ENCODE peak calls at places on chromosomes 4 and X, in nine cellular contexts. One of them, this sample, is unnamed.

GRCh38 chr4:127776620-127777019 is 5.5 kb upstream of the HSPA4L start:
- DNase-seq in upper lobe of left lung: no peak
- DNase-seq in PC-9: peak; percentile 66
- DNase-seq in mammary epithelial cell: peak; percentile 27
- DNase-seq in psoas muscle: no peak
- DNase-seq in HCT116: no peak
- DNase-seq in esophagus muscularis mucosa: no peak
- DNase-seq in left ventricle myocardium inferior: no peak
- DNase-seq in ascending aorta: no peak
- DNase-seq in this sample: no peak

GRCh38 chr4:19254476-19254875 is 997.2 kb upstream of the SLIT2 start:
- DNase-seq in upper lobe of left lung: no peak
- DNase-seq in PC-9: no peak
- DNase-seq in mammary epithelial cell: no peak
- DNase-seq in psoas muscle: no peak
- DNase-seq in HCT116: no peak
- DNase-seq in esophagus muscularis mucosa: no peak
- DNase-seq in left ventricle myocardium inferior: no peak
- DNase-seq in ascending aorta: no peak
- DNase-seq in this sample: no peak

GRCh38 chr4:98626350-98626749 is 32.1 kb downstream of the TSPAN5 start:
- DNase-seq in upper lobe of left lung: no peak
- DNase-seq in PC-9: peak; percentile 91
- DNase-seq in mammary epithelial cell: peak; percentile 93
- DNase-seq in psoas muscle: no peak
- DNase-seq in HCT116: peak; percentile 92
- DNase-seq in esophagus muscularis mucosa: peak; percentile 91
- DNase-seq in left ventricle myocardium inferior: peak; percentile 18
- DNase-seq in ascending aorta: no peak
- DNase-seq in this sample: no peak

GRCh38 chr4:181536196-181536746 is 706.9 kb upstream of the TENM3 start:
- DNase-seq in upper lobe of left lung: no peak
- DNase-seq in PC-9: no peak
- DNase-seq in mammary epithelial cell: no peak
- DNase-seq in psoas muscle: no peak
- DNase-seq in HCT116: no peak
- DNase-seq in esophagus muscularis mucosa: no peak
- DNase-seq in left ventricle myocardium inferior: no peak
- DNase-seq in ascending aorta: no peak
- DNase-seq in this sample: no peak

GRCh38 chr4:6909113-6909969 is at the start of gene TBC1D14:
- DNase-seq in upper lobe of left lung: peak; percentile 91
- DNase-seq in PC-9: peak; percentile 67
- DNase-seq in mammary epithelial cell: peak; percentile 81
- DNase-seq in psoas muscle: peak; percentile 94
- DNase-seq in HCT116: peak; percentile 68
- DNase-seq in esophagus muscularis mucosa: peak; percentile 97
- DNase-seq in left ventricle myocardium inferior: peak; percentile 89
- DNase-seq in ascending aorta: peak; percentile 54
- DNase-seq in this sample: peak; percentile 95

GRCh38 chrX:26286836-26287235 is 70.9 kb downstream of the MAGEB5 start:
- DNase-seq in upper lobe of left lung: no peak
- DNase-seq in PC-9: no peak
- DNase-seq in mammary epithelial cell: no peak
- DNase-seq in psoas muscle: no peak
- DNase-seq in HCT116: no peak
- DNase-seq in esophagus muscularis mucosa: no peak
- DNase-seq in left ventricle myocardium inferior: no peak
- DNase-seq in ascending aorta: no peak
- DNase-seq in this sample: no peak

GRCh38 chrX:71492086-71493065 is 40.5 kb upstream of the OGT start:
- DNase-seq in upper lobe of left lung: peak; percentile 47
- DNase-seq in PC-9: no peak
- DNase-seq in mammary epithelial cell: peak; percentile 14
- DNase-seq in psoas muscle: peak; percentile 73
- DNase-seq in HCT116: no peak
- DNase-seq in esophagus muscularis mucosa: no peak
- DNase-seq in left ventricle myocardium inferior: peak; percentile 56
- DNase-seq in ascending aorta: no peak
- DNase-seq in this sample: peak; percentile 74

GRCh38 chr4:164239976-164240375 is 514.0 kb upstream of the SMIM31 start:
- DNase-seq in upper lobe of left lung: no peak
- DNase-seq in PC-9: peak; percentile 40
- DNase-seq in mammary epithelial cell: no peak
- DNase-seq in psoas muscle: no peak
- DNase-seq in HCT116: no peak
- DNase-seq in esophagus muscularis mucosa: no peak
- DNase-seq in left ventricle myocardium inferior: no peak
- DNase-seq in ascending aorta: no peak
- DNase-seq in this sample: no peak

GRCh38 chrX:41148553-41148952 is 63.3 kb downstream of the USP9X start:
- DNase-seq in upper lobe of left lung: no peak
- DNase-seq in PC-9: no peak
- DNase-seq in mammary epithelial cell: peak; percentile 44
- DNase-seq in psoas muscle: no peak
- DNase-seq in HCT116: no peak
- DNase-seq in esophagus muscularis mucosa: no peak
- DNase-seq in left ventricle myocardium inferior: no peak
- DNase-seq in ascending aorta: no peak
- DNase-seq in this sample: no peak

GRCh38 chr4:15006416-15007024 is 4.2 kb downstream of the CPEB2 start:
- DNase-seq in upper lobe of left lung: no peak
- DNase-seq in PC-9: no peak
- DNase-seq in mammary epithelial cell: peak; percentile 20
- DNase-seq in psoas muscle: no peak
- DNase-seq in HCT116: no peak
- DNase-seq in esophagus muscularis mucosa: no peak
- DNase-seq in left ventricle myocardium inferior: no peak
- DNase-seq in ascending aorta: no peak
- DNase-seq in this sample: no peak

GRCh38 chrX:331772-332495 is 13.3 kb upstream of the GTPBP6 start:
- DNase-seq in upper lobe of left lung: no peak
- DNase-seq in PC-9: no peak
- DNase-seq in mammary epithelial cell: no peak
- DNase-seq in psoas muscle: peak; percentile 54
- DNase-seq in HCT116: no peak
- DNase-seq in esophagus muscularis mucosa: no peak
- DNase-seq in left ventricle myocardium inferior: peak; percentile 15
- DNase-seq in ascending aorta: no peak
- DNase-seq in this sample: no peak

GRCh38 chrX:149829751-149830191 is 48.0 kb downstream of the MAGEA9 start:
- DNase-seq in upper lobe of left lung: no peak
- DNase-seq in PC-9: no peak
- DNase-seq in mammary epithelial cell: peak; percentile 88
- DNase-seq in psoas muscle: no peak
- DNase-seq in HCT116: no peak
- DNase-seq in esophagus muscularis mucosa: no peak
- DNase-seq in left ventricle myocardium inferior: no peak
- DNase-seq in ascending aorta: no peak
- DNase-seq in this sample: no peak

GRCh38 chr4:19711871-19712270 is 539.8 kb upstream of the SLIT2 start:
- DNase-seq in upper lobe of left lung: no peak
- DNase-seq in PC-9: no peak
- DNase-seq in mammary epithelial cell: peak; percentile 2
- DNase-seq in psoas muscle: no peak
- DNase-seq in HCT116: no peak
- DNase-seq in esophagus muscularis mucosa: no peak
- DNase-seq in left ventricle myocardium inferior: no peak
- DNase-seq in ascending aorta: no peak
- DNase-seq in this sample: no peak

GRCh38 chr4:575281-576141 is 584 bp downstream of the TMEM271 start:
- DNase-seq in upper lobe of left lung: no peak
- DNase-seq in PC-9: no peak
- DNase-seq in mammary epithelial cell: peak; percentile 56
- DNase-seq in psoas muscle: no peak
- DNase-seq in HCT116: no peak
- DNase-seq in esophagus muscularis mucosa: no peak
- DNase-seq in left ventricle myocardium inferior: no peak
- DNase-seq in ascending aorta: no peak
- DNase-seq in this sample: no peak

GRCh38 chrX:121635141-121635540 is 587.7 kb downstream of the GLUD2 start:
- DNase-seq in upper lobe of left lung: no peak
- DNase-seq in PC-9: no peak
- DNase-seq in mammary epithelial cell: peak; percentile 69
- DNase-seq in psoas muscle: no peak
- DNase-seq in HCT116: no peak
- DNase-seq in esophagus muscularis mucosa: no peak
- DNase-seq in left ventricle myocardium inferior: no peak
- DNase-seq in ascending aorta: no peak
- DNase-seq in this sample: no peak

DNA sequence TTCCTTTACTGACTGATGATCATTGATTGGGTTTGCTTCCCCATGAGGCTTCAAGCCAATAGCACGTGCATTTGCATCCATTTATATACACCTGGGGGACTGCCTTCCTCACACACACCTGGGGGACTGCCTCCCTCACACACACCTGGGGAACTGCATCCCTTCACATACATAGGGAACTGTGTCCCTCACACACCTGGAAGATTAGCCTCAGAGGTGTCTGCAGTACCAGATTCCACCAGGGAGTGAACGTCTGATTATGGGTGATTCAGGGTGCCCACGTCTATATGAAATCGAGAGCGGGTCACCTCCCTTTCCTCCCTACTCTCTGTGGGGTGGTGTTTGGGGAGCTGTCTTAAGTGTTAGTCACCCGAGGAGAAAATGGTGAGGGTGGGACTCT is 16.9 kb downstream of the CD99 start:
- DNase-seq in upper lobe of left lung: no peak
- DNase-seq in PC-9: no peak
- DNase-seq in mammary epithelial cell: peak; percentile 43
- DNase-seq in psoas muscle: no peak
- DNase-seq in HCT116: no peak
- DNase-seq in esophagus muscularis mucosa: no peak
- DNase-seq in left ventricle myocardium inferior: no peak
- DNase-seq in ascending aorta: no peak
- DNase-seq in this sample: no peak
- H3K4me1 ChIP-seq in upper lobe of left lung: peaks cover 78% of the 10 kb centered on the region
- H3K4me1 ChIP-seq in PC-9: peaks cover 52% of the 10 kb centered on the region
- H3K4me1 ChIP-seq in mammary epithelial cell: peaks cover 35% of the 10 kb centered on the region
- H3K4me1 ChIP-seq in psoas muscle: peaks cover 60% of the 10 kb centered on the region
- H3K4me1 ChIP-seq in HCT116: peaks cover 11% of the 10 kb centered on the region
- H3K4me1 ChIP-seq in esophagus muscularis mucosa: peaks cover 90% of the 10 kb centered on the region
- H3K4me1 ChIP-seq in left ventricle myocardium inferior: peaks cover 86% of the 10 kb centered on the region
- H3K4me1 ChIP-seq in ascending aorta: no peaks in the 10 kb centered on the region
- H3K4me1 ChIP-seq in this sample: peaks cover 85% of the 10 kb centered on the region

GRCh38 chr4:101156619-101157310 is 190.6 kb downstream of the PPP3CA start:
- DNase-seq in upper lobe of left lung: no peak
- DNase-seq in PC-9: no peak
- DNase-seq in mammary epithelial cell: no peak
- DNase-seq in psoas muscle: no peak
- DNase-seq in HCT116: no peak
- DNase-seq in esophagus muscularis mucosa: no peak
- DNase-seq in left ventricle myocardium inferior: no peak
- DNase-seq in ascending aorta: no peak
- DNase-seq in this sample: no peak

GRCh38 chr4:101158136-101158485 is 189.2 kb downstream of the PPP3CA start:
- DNase-seq in upper lobe of left lung: no peak
- DNase-seq in PC-9: no peak
- DNase-seq in mammary epithelial cell: no peak
- DNase-seq in psoas muscle: no peak
- DNase-seq in HCT116: no peak
- DNase-seq in esophagus muscularis mucosa: no peak
- DNase-seq in left ventricle myocardium inferior: no peak
- DNase-seq in ascending aorta: no peak
- DNase-seq in this sample: no peak

GRCh38 chr4:101155859-101156430 is 191.4 kb downstream of the PPP3CA start:
- DNase-seq in upper lobe of left lung: no peak
- DNase-seq in PC-9: no peak
- DNase-seq in mammary epithelial cell: no peak
- DNase-seq in psoas muscle: no peak
- DNase-seq in HCT116: no peak
- DNase-seq in esophagus muscularis mucosa: no peak
- DNase-seq in left ventricle myocardium inferior: no peak
- DNase-seq in ascending aorta: no peak
- DNase-seq in this sample: no peak

GRCh38 chr4:101158507-101158906 is 188.8 kb downstream of the PPP3CA start:
- DNase-seq in upper lobe of left lung: no peak
- DNase-seq in PC-9: no peak
- DNase-seq in mammary epithelial cell: no peak
- DNase-seq in psoas muscle: no peak
- DNase-seq in HCT116: no peak
- DNase-seq in esophagus muscularis mucosa: no peak
- DNase-seq in left ventricle myocardium inferior: no peak
- DNase-seq in ascending aorta: no peak
- DNase-seq in this sample: no peak

GRCh38 chr4:101157415-101158135 is 189.8 kb downstream of the PPP3CA start:
- DNase-seq in upper lobe of left lung: no peak
- DNase-seq in PC-9: no peak
- DNase-seq in mammary epithelial cell: no peak
- DNase-seq in psoas muscle: no peak
- DNase-seq in HCT116: no peak
- DNase-seq in esophagus muscularis mucosa: no peak
- DNase-seq in left ventricle myocardium inferior: no peak
- DNase-seq in ascending aorta: no peak
- DNase-seq in this sample: no peak
- H3K36me3 ChIP-seq in upper lobe of left lung: no peaks in the 10 kb centered on the region
- H3K36me3 ChIP-seq in PC-9: no peaks in the 10 kb centered on the region
- H3K36me3 ChIP-seq in mammary epithelial cell: no peaks in the 10 kb centered on the region
- H3K36me3 ChIP-seq in psoas muscle: no peaks in the 10 kb centered on the region
- H3K36me3 ChIP-seq in HCT116: no peaks in the 10 kb centered on the region
- H3K36me3 ChIP-seq in esophagus muscularis mucosa: no peaks in the 10 kb centered on the region
- H3K36me3 ChIP-seq in left ventricle myocardium inferior: no peaks in the 10 kb centered on the region
- H3K36me3 ChIP-seq in ascending aorta: no peaks in the 10 kb centered on the region
- H3K36me3 ChIP-seq in this sample: no peaks in the 10 kb centered on the region

DNA sequence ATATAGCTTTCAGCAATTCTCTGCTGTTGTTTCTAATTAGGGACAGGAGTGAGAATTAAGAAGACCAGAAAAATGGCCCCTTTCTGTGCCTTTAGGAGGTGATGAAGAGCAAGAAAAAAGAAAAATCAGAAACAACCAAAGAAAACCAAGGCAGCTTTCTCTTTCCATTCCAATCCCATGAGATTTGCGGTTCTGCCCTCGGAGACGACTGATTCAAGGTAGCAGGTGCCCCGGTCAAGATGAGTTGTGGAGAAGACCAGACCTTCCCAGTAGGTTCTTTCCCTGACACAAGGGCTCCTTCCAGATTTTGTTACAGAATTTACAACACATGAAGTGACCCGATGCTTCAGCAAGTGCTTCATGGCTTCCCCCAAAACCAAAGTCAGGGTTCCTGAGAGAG is 21.9 kb downstream of the TLR10 start:
- DNase-seq in upper lobe of left lung: no peak
- DNase-seq in PC-9: no peak
- DNase-seq in mammary epithelial cell: no peak
- DNase-seq in psoas muscle: no peak
- DNase-seq in HCT116: no peak
- DNase-seq in esophagus muscularis mucosa: no peak
- DNase-seq in left ventricle myocardium inferior: no peak
- DNase-seq in ascending aorta: no peak
- DNase-seq in this sample: no peak
- H3K4me1 ChIP-seq in upper lobe of left lung: no peaks in the 10 kb centered on the region
- H3K4me1 ChIP-seq in PC-9: no peaks in the 10 kb centered on the region
- H3K4me1 ChIP-seq in mammary epithelial cell: no peaks in the 10 kb centered on the region
- H3K4me1 ChIP-seq in psoas muscle: peaks cover 3% of the 10 kb centered on the region
- H3K4me1 ChIP-seq in HCT116: no peaks in the 10 kb centered on the region
- H3K4me1 ChIP-seq in esophagus muscularis mucosa: peaks cover 4% of the 10 kb centered on the region
- H3K4me1 ChIP-seq in left ventricle myocardium inferior: peaks cover 7% of the 10 kb centered on the region
- H3K4me1 ChIP-seq in ascending aorta: no peaks in the 10 kb centered on the region
- H3K4me1 ChIP-seq in this sample: peaks cover 6% of the 10 kb centered on the region

DNA sequence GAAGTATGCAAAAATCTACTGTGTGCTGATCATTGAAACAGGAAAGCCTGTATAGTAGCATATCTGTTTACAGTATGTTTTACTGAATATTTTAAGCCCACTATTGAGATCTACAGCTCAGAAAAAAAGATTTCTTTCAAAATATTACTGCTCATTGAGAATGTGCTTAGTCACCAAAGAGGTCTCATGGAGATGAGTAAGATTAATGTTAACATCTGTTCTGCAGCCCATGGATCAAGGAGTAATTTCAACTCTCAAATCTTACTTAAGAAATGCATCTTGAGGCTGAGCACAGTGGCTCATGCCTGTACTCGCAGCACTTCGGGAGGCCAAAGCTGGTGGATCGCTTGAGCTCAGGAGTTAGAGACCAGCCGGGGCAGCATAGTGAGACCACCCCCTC is 3.3 kb downstream of the RNF4 start:
- DNase-seq in upper lobe of left lung: no peak
- DNase-seq in PC-9: no peak
- DNase-seq in mammary epithelial cell: peak; percentile 30
- DNase-seq in psoas muscle: no peak
- DNase-seq in HCT116: no peak
- DNase-seq in esophagus muscularis mucosa: no peak
- DNase-seq in left ventricle myocardium inferior: no peak
- DNase-seq in ascending aorta: no peak
- DNase-seq in this sample: no peak
- H3K36me3 ChIP-seq in upper lobe of left lung: no peaks in the 10 kb centered on the region
- H3K36me3 ChIP-seq in PC-9: peaks cover 11% of the 10 kb centered on the region
- H3K36me3 ChIP-seq in mammary epithelial cell: peaks cover 16% of the 10 kb centered on the region
- H3K36me3 ChIP-seq in psoas muscle: peaks cover 5% of the 10 kb centered on the region
- H3K36me3 ChIP-seq in HCT116: peaks cover 29% of the 10 kb centered on the region
- H3K36me3 ChIP-seq in esophagus muscularis mucosa: peaks cover 18% of the 10 kb centered on the region
- H3K36me3 ChIP-seq in left ventricle myocardium inferior: peaks cover 27% of the 10 kb centered on the region
- H3K36me3 ChIP-seq in ascending aorta: peaks cover 18% of the 10 kb centered on the region
- H3K36me3 ChIP-seq in this sample: peaks cover 16% of the 10 kb centered on the region